ENCODE peak calls at places on chromosomes 4 and X, in six cellular contexts. O, P, G, K, M and E are unnamed samples.
A peak's percentile ranks its signal among the peaks of the same experiment; 100 is the strongest.

GRCh38 chrX:9682456-9682855 is 83.2 kb downstream of the GPR143 start:
- DNase-seq in M (no peak), G (peak; percentile 30), K (no peak), P (no peak), O (no peak), E (no peak)

GRCh38 chr4:48967626-48968025 is 18.4 kb upstream of the CWH43 start:
- DNase-seq in K (no peak), G (peak; percentile 26), M (no peak), O (no peak), P (no peak), E (no peak)

GRCh38 chrX:30488092-30488491 is 89.5 kb downstream of the TASL start:
- DNase-seq in K (no peak), M (no peak), O (no peak), G (peak; percentile 22), P (no peak), E (no peak)

GRCh38 chr4:86315579-86315978 is 44.3 kb downstream of the MAPK10 start:
- DNase-seq in O (no peak), P (no peak), K (no peak), M (no peak), G (no peak), E (no peak)

GRCh38 chr4:98838977-98839618 is 89.8 kb downstream of the EIF4E start:
- DNase-seq in M (no peak), O (no peak), P (peak; percentile 20), K (no peak), G (no peak), E (no peak)

GRCh38 chrX:2521927-2522386 is 21.2 kb upstream of the DHRSX start:
- DNase-seq in G (no peak), M (no peak), P (no peak), K (no peak), O (no peak), E (no peak)

GRCh38 chr4:1060646-1061371 is 49.4 kb downstream of the FGFRL1 start:
- DNase-seq in O (no peak), M (peak; percentile 15), G (no peak), K (no peak), P (no peak), E (no peak)

GRCh38 chr4:97252615-97253154 is 890.6 kb downstream of the STPG2 start:
- DNase-seq in K (no peak), O (no peak), M (no peak), P (no peak), G (no peak), E (no peak)

GRCh38 chrX:16711219-16712115 is 1.0 kb downstream of the CTPS2 start:
- DNase-seq in O (no peak), P (peak; percentile 44), M (peak; percentile 63), K (no peak), G (peak; percentile 35), E (no peak)

GRCh38 chr4:71338846-71339593 is at the start of gene SLC4A4:
- DNase-seq in P (no peak), M (no peak), O (no peak), G (no peak), K (no peak), E (no peak)

GRCh38 chrX:122579521-122579920 is 604.6 kb upstream of the GRIA3 start:
- DNase-seq in P (no peak), G (no peak), O (no peak), M (no peak), K (no peak), E (no peak)

GRCh38 chr4:151400343-151400742 is 8.6 kb upstream of the FHIP1A start:
- DNase-seq in O (no peak), P (no peak), M (no peak), G (no peak), K (no peak), E (no peak)

GRCh38 chr4:10733016-10733415 is 48.4 kb upstream of the CLNK start:
- DNase-seq in G (no peak), M (no peak), P (no peak), K (no peak), O (no peak), E (no peak)

GRCh38 chrX:136691028-136691809 is 43.3 kb downstream of the CD40LG start:
- DNase-seq in M (no peak), G (no peak), K (no peak), O (no peak), P (no peak), E (no peak)

GRCh38 chrX:135977611-135978010 is 3.8 kb upstream of the MMGT1 start:
- DNase-seq in M (no peak), O (no peak), G (no peak), K (no peak), P (no peak), E (no peak)

GRCh38 chrX:108516184-108516583 is 76.5 kb downstream of the COL4A5 start:
- DNase-seq in P (no peak), M (no peak), O (no peak), G (no peak), K (no peak), E (no peak)

GRCh38 chr4:141134051-141134450 is 782 bp upstream of the RNF150 start:
- DNase-seq in K (no peak), G (no peak), P (peak; percentile 22), M (no peak), O (no peak), E (no peak)

GRCh38 chr4:94561249-94562024 is 109.7 kb downstream of the PDLIM5 start:
- DNase-seq in G (no peak), K (no peak), M (no peak), O (no peak), P (no peak), E (no peak)

GRCh38 chr4:146098978-146099377 is 76.5 kb upstream of the LSM6 start:
- DNase-seq in K (no peak), G (no peak), P (no peak), M (no peak), O (no peak), E (no peak)

GRCh38 chrX:77276742-77277141 is 170.4 kb upstream of the FGF16 start:
- DNase-seq in M (no peak), K (no peak), P (no peak), G (peak; percentile 27), O (no peak), E (no peak)

GRCh38 chrX:14504960-14505538 is 24.3 kb upstream of the GLRA2 start:
- DNase-seq in G (no peak), M (no peak), O (no peak), K (no peak), P (no peak), E (no peak)

GRCh38 chr4:87851332-87851731 is 18.6 kb downstream of the MEPE start:
- DNase-seq in K (no peak), M (no peak), O (peak; percentile 32), G (no peak), P (no peak), E (no peak)

GRCh38 chr4:54819044-54819443 is 161.3 kb downstream of the KIT start:
- DNase-seq in G (no peak), P (no peak), K (no peak), M (no peak), O (no peak), E (no peak)

GRCh38 chr4:183504930-183505555 is at the start of gene ING2:
- DNase-seq in O (peak; percentile 85), K (no peak), G (peak; percentile 79), P (peak; percentile 89), M (no peak), E (no peak)

GRCh38 chrX:77572322-77572721 is 125.1 kb downstream of the FGF16 start:
- DNase-seq in O (no peak), K (no peak), G (no peak), M (no peak), P (no peak), E (no peak)

GRCh38 chr4:143346208-143346607 is 9.5 kb downstream of the GAB1 start:
- DNase-seq in G (peak; percentile 55), M (no peak), O (peak; percentile 75), P (no peak), K (no peak), E (no peak)

GRCh38 chr4:3497095-3497494 is 34.0 kb downstream of the DOK7 start:
- DNase-seq in M (no peak), P (no peak), K (no peak), G (no peak), O (no peak), E (no peak)

DNA sequence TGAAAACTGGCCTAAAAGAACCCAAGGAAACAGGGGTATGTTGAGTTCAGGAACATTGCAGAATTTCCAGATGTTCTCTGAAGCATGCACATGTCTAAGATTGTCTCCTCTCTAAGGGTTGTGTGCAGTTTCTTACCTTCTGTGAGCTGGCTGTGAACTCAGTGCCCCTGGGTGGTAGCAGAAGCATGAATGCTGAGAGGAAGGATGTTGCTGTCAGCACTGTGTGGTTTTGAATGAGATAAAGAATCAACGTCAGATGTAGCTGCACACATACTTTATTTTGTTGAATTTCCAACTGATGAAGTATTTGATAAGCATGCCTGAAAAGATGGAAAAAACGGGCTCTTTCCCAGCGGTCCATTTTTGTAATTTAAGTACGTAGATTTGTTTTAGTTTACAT is 23.8 kb upstream of the CD38 start:
- DNase-seq in P (no peak), O (no peak), M (no peak), G (no peak), K (no peak), E (no peak)
- TF ChIP-seq POLR2AphosphoS5 in P (no peak), O (no peak), M (no peak), G (no peak), K (no peak), E (no peak)

GRCh38 chrX:131739823-131740222 is 195.9 kb downstream of the OR13H1 start:
- DNase-seq in K (no peak), O (no peak), G (no peak), M (no peak), P (no peak), E (no peak)

GRCh38 chrX:131745942-131746489 is 202.1 kb downstream of the OR13H1 start:
- DNase-seq in P (no peak), G (no peak), K (no peak), M (no peak), O (no peak), E (no peak)

GRCh38 chrX:131746491-131746968 is 202.7 kb downstream of the OR13H1 start:
- DNase-seq in M (peak; percentile 93), G (no peak), K (peak; percentile 86), O (peak; percentile 68), P (peak; percentile 62), E (no peak)

GRCh38 chrX:131741103-131741581 is 197.3 kb downstream of the OR13H1 start:
- DNase-seq in K (peak; percentile 89), P (peak; percentile 48), O (peak; percentile 82), M (peak; percentile 94), G (no peak), E (peak; percentile 86)
- H3K27ac ChIP-seq in K (peak overlapping the region; percentile 83), P (peak overlapping the region; percentile 84), O (peak overlapping the region; percentile 85), M (peak overlapping the region; percentile 78), G (no peak overlapping the region), E (peak overlapping the region; percentile 86)

DNA sequence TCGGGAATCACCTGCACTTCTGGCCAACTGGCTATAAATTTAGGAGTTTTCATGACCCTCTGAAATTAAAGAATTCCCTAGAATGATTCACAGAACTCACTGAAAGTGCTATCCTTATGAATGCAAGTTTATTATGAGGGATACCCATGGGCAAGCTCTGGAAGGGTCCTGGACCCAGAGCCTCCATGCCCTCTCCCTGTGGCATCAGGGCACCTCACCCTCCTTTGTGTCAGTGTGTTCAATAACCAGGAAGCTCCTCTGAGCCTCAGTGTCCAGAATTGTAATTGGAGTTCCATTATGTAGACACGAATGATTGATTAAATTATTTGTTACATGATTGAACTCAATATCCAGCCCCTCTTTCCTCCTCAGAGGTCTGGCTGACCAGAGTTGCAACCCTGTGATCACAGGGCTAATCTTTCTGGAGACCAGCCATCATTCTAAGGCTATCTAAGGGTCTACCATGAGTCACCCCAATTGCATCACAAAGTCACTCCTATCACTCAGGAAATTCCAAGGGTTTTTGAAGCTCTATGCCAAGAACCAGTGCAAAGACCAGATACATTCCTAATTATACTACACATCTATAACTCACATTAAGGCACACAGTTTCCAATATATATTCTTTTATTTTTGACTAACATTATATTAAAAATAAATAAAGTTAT is 8.9 kb downstream of the ANXA3 start:
- DNase-seq in G (no peak), P (no peak), O (peak; percentile 40), K (no peak), M (no peak), E (no peak)
- H3K4me1 ChIP-seq in G (peaks cover 31% of the 10 kb centered on the region), P (peaks cover 17% of the 10 kb centered on the region), O (peaks cover 50% of the 10 kb centered on the region), K (peaks cover 26% of the 10 kb centered on the region), M (peaks cover 36% of the 10 kb centered on the region), E (peaks cover 5% of the 10 kb centered on the region)

GRCh38 chr4:153204247-153205027 is at the start of gene TRIM2:
- DNase-seq in P (no peak), G (peak; percentile 95), K (peak; percentile 93), O (peak; percentile 84), M (peak; percentile 84), E (no peak)
- TF ChIP-seq POLR2AphosphoS5 in P (no peak), G (peak; percentile 78), K (peak; percentile 78), O (peak; percentile 74), M (no peak), E (no peak)